ENCODE peak calls at places on chromosomes 16 and 17, in six cellular contexts. One of them, this sample, is unnamed.

GRCh38 chr16:28186752-28187151 is 25.0 kb downstream of the XPO6 start:
- DNase-seq in GM12892: no peak
- DNase-seq in tibial nerve: no peak
- DNase-seq in Peyer's patch: no peak
- DNase-seq in adrenal gland: no peak
- DNase-seq in H54: no peak
- DNase-seq in this sample: no peak

GRCh38 chr16:17367932-17368331 is 102.8 kb downstream of the XYLT1 start:
- DNase-seq in tibial nerve: no peak
- DNase-seq in Peyer's patch: no peak
- DNase-seq in adrenal gland: no peak
- DNase-seq in H54: no peak
- DNase-seq in GM12892: no peak
- DNase-seq in this sample: no peak

GRCh38 chr17:37513711-37514110 is 24.0 kb downstream of the DUSP14 start:
- DNase-seq in adrenal gland: no peak
- DNase-seq in tibial nerve: no peak
- DNase-seq in Peyer's patch: no peak
- DNase-seq in H54: no peak
- DNase-seq in GM12892: no peak
- DNase-seq in this sample: no peak

GRCh38 chr17:77100009-77100408 is 40.8 kb upstream of the SEC14L1 start:
- DNase-seq in tibial nerve: peak
- DNase-seq in H54: no peak
- DNase-seq in GM12892: no peak
- DNase-seq in Peyer's patch: no peak
- DNase-seq in adrenal gland: peak
- DNase-seq in this sample: peak

GRCh38 chr17:28648698-28649097 is 3.7 kb upstream of the BLTP2 start:
- DNase-seq in H54: no peak
- DNase-seq in GM12892: no peak
- DNase-seq in Peyer's patch: no peak
- DNase-seq in adrenal gland: peak
- DNase-seq in tibial nerve: no peak
- DNase-seq in this sample: no peak

GRCh38 chr17:82372591-82373452 is 1.3 kb downstream of the UTS2R start:
- DNase-seq in GM12892: no peak
- DNase-seq in H54: no peak
- DNase-seq in Peyer's patch: no peak
- DNase-seq in tibial nerve: no peak
- DNase-seq in adrenal gland: no peak
- DNase-seq in this sample: no peak

GRCh38 chr16:79658301-79659001 is 57.9 kb upstream of the MAF start:
- DNase-seq in adrenal gland: peak
- DNase-seq in tibial nerve: no peak
- DNase-seq in GM12892: no peak
- DNase-seq in H54: peak
- DNase-seq in Peyer's patch: no peak
- DNase-seq in this sample: no peak

GRCh38 chr16:20726661-20727060 is 15.0 kb downstream of the THUMPD1 start:
- DNase-seq in adrenal gland: no peak
- DNase-seq in tibial nerve: no peak
- DNase-seq in GM12892: no peak
- DNase-seq in H54: no peak
- DNase-seq in Peyer's patch: no peak
- DNase-seq in this sample: no peak

GRCh38 chr17:14209215-14209614 is 27.4 kb downstream of the CDRT15 start:
- DNase-seq in adrenal gland: no peak
- DNase-seq in GM12892: no peak
- DNase-seq in tibial nerve: no peak
- DNase-seq in H54: no peak
- DNase-seq in Peyer's patch: no peak
- DNase-seq in this sample: peak

GRCh38 chr16:50335198-50335958 is 33.4 kb downstream of the BRD7 start:
- DNase-seq in adrenal gland: no peak
- DNase-seq in Peyer's patch: no peak
- DNase-seq in H54: no peak
- DNase-seq in tibial nerve: no peak
- DNase-seq in GM12892: no peak
- DNase-seq in this sample: no peak

GRCh38 chr17:77425791-77426641 is 285.2 kb downstream of the SEC14L1 start:
- DNase-seq in Peyer's patch: no peak
- DNase-seq in GM12892: no peak
- DNase-seq in tibial nerve: peak
- DNase-seq in H54: peak
- DNase-seq in adrenal gland: peak
- DNase-seq in this sample: no peak

GRCh38 chr17:27651411-27652345 is 20.7 kb downstream of the LGALS9 start:
- DNase-seq in tibial nerve: peak
- DNase-seq in adrenal gland: peak
- DNase-seq in H54: no peak
- DNase-seq in GM12892: no peak
- DNase-seq in Peyer's patch: peak
- DNase-seq in this sample: peak

GRCh38 chr16:685967-686366 is 1.8 kb upstream of the JMJD8 start:
- DNase-seq in tibial nerve: no peak
- DNase-seq in adrenal gland: no peak
- DNase-seq in GM12892: no peak
- DNase-seq in Peyer's patch: peak
- DNase-seq in H54: peak
- DNase-seq in this sample: peak

GRCh38 chr16:17161034-17161433 is 309.7 kb downstream of the XYLT1 start:
- DNase-seq in tibial nerve: no peak
- DNase-seq in GM12892: no peak
- DNase-seq in Peyer's patch: no peak
- DNase-seq in adrenal gland: no peak
- DNase-seq in H54: no peak
- DNase-seq in this sample: no peak

GRCh38 chr16:86307518-86307903 is 202.8 kb upstream of the FOXF1 start:
- DNase-seq in H54: no peak
- DNase-seq in adrenal gland: no peak
- DNase-seq in tibial nerve: no peak
- DNase-seq in GM12892: no peak
- DNase-seq in Peyer's patch: no peak
- DNase-seq in this sample: no peak

GRCh38 chr17:67759355-67760171 is 41.8 kb downstream of the NOL11 start:
- DNase-seq in GM12892: no peak
- DNase-seq in Peyer's patch: no peak
- DNase-seq in adrenal gland: no peak
- DNase-seq in H54: peak
- DNase-seq in tibial nerve: no peak
- DNase-seq in this sample: peak

GRCh38 chr17:50863221-50863843 is 2.8 kb downstream of the TOB1 start:
- DNase-seq in tibial nerve: no peak
- DNase-seq in H54: no peak
- DNase-seq in Peyer's patch: no peak
- DNase-seq in GM12892: no peak
- DNase-seq in adrenal gland: peak
- DNase-seq in this sample: peak

GRCh38 chr17:54901230-54901847 is 687 bp downstream of the TOM1L1 start:
- DNase-seq in H54: peak
- DNase-seq in adrenal gland: no peak
- DNase-seq in tibial nerve: no peak
- DNase-seq in GM12892: no peak
- DNase-seq in Peyer's patch: no peak
- DNase-seq in this sample: no peak

GRCh38 chr17:20122236-20122879 is 113.2 kb downstream of the SPECC1 start:
- DNase-seq in adrenal gland: no peak
- DNase-seq in H54: no peak
- DNase-seq in Peyer's patch: no peak
- DNase-seq in tibial nerve: no peak
- DNase-seq in GM12892: no peak
- DNase-seq in this sample: no peak

GRCh38 chr17:38590988-38591758 is 14.6 kb downstream of the SRCIN1 start:
- DNase-seq in GM12892: no peak
- DNase-seq in H54: no peak
- DNase-seq in adrenal gland: no peak
- DNase-seq in Peyer's patch: no peak
- DNase-seq in tibial nerve: no peak
- DNase-seq in this sample: no peak

GRCh38 chr16:24255446-24256352 is at the start of gene CACNG3:
- DNase-seq in tibial nerve: no peak
- DNase-seq in adrenal gland: peak
- DNase-seq in H54: no peak
- DNase-seq in GM12892: peak
- DNase-seq in Peyer's patch: peak
- DNase-seq in this sample: no peak

GRCh38 chr17:61457226-61457983 is 5.2 kb downstream of the TBX4 start:
- DNase-seq in tibial nerve: no peak
- DNase-seq in Peyer's patch: peak
- DNase-seq in H54: no peak
- DNase-seq in adrenal gland: no peak
- DNase-seq in GM12892: no peak
- DNase-seq in this sample: no peak

GRCh38 chr16:53041196-53041977 is 11.3 kb downstream of the CHD9NB start:
- DNase-seq in tibial nerve: peak
- DNase-seq in GM12892: no peak
- DNase-seq in H54: no peak
- DNase-seq in adrenal gland: no peak
- DNase-seq in Peyer's patch: no peak
- DNase-seq in this sample: peak
- TF ChIP-seq POLR2A in tibial nerve: no peak
- TF ChIP-seq POLR2A in GM12892: no peak
- TF ChIP-seq POLR2A in H54: no peak
- TF ChIP-seq POLR2A in adrenal gland: no peak
- TF ChIP-seq POLR2A in Peyer's patch: no peak
- TF ChIP-seq POLR2A in this sample: no peak

DNA sequence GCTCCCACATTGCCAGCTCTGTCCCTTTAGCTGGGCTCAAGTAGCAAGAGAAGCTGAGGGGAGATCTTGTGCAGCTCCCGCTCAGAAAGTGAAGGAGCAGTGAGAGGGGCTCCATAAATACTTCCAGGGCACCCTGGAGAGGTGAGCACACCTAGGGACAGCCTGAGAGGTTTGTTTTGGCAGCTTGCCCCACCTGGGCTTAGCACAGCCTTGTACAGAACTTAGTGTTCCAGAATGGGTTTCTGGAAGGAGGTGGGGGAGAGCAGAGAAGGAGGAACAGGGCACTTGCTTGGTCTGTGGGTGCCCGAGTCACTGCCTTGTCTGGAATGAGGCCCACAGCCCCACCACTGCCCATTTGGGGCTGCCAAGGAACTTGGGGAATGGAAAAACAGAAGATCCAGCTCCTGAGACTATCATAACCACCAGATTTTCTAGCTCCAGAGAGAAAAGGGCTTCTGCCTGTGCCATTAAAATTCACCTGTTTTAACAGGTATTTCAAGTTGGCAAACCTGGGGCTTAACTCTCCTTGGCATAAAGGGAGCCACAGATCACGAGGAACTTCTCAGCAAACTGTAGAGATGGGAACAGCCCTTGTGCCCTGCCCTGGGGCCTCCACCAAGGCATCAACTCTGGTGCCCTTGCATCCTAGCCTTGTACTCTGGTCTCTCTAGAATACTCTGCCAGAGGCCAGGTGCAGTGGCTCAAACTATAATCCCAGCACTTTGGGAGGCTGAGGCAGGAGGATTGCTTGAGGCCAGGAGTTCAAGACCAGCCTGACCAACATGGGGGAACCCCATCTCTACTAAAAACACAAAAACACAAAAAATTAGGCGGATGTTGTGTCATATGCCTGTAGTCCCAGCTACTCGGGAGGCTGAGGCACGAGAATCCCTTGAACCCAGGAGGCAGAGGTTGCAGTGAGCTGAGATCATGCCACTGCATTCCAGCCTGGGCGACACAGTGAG is 1.9 kb downstream of the PRR15L start:
- DNase-seq in Peyer's patch: peak
- DNase-seq in H54: no peak
- DNase-seq in adrenal gland: no peak
- DNase-seq in GM12892: no peak
- DNase-seq in tibial nerve: no peak
- DNase-seq in this sample: no peak
- TF ChIP-seq POLR2A in Peyer's patch: peak
- TF ChIP-seq POLR2A in H54: no peak
- TF ChIP-seq POLR2A in adrenal gland: no peak
- TF ChIP-seq POLR2A in GM12892: no peak
- TF ChIP-seq POLR2A in tibial nerve: no peak
- TF ChIP-seq POLR2A in this sample: no peak

DNA sequence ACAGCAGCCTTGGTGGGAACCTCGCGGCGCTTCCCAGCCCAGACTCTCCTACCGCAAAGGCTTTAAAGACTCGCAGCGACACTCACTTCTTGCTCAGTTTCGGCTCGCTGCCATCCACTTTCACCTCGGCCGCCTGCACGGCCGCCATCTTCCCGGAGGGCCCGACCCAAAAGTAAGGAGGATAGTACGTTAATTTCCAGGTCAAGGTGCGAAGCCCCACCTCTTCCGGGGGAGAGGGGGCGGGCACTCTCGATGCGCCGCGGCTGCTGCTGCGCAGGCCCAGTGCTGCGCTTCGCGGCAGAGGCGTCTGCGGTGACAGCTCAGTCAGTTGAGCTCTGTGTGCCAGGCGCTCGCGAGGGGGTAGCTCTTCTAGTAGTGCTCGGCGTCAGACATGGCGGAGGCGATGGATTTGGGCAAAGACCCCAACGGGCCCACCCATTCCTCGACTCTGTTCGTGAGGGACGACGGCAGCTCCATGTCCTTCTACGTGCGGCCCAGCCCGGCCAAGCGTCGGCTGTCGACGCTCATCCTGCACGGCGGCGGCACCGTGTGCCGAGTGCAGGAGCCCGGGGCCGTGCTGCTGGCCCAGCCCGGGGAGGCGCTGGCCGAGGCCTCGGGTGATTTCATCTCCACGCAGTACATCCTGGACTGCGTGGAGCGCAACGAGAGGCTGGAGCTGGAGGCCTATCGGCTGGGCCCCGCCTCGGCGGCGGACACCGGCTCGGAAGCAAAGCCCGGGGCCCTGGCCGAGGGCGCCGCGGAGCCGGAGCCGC is at the start of the genes KARS1 and TERF2IP:
- DNase-seq in GM12892: peak
- DNase-seq in adrenal gland: peak
- DNase-seq in Peyer's patch: peak
- DNase-seq in H54: peak
- DNase-seq in tibial nerve: peak
- DNase-seq in this sample: peak
- TF ChIP-seq POLR2A in GM12892: peak
- TF ChIP-seq POLR2A in adrenal gland: peak
- TF ChIP-seq POLR2A in Peyer's patch: peak
- TF ChIP-seq POLR2A in H54: peak
- TF ChIP-seq POLR2A in tibial nerve: peak
- TF ChIP-seq POLR2A in this sample: peak

DNA sequence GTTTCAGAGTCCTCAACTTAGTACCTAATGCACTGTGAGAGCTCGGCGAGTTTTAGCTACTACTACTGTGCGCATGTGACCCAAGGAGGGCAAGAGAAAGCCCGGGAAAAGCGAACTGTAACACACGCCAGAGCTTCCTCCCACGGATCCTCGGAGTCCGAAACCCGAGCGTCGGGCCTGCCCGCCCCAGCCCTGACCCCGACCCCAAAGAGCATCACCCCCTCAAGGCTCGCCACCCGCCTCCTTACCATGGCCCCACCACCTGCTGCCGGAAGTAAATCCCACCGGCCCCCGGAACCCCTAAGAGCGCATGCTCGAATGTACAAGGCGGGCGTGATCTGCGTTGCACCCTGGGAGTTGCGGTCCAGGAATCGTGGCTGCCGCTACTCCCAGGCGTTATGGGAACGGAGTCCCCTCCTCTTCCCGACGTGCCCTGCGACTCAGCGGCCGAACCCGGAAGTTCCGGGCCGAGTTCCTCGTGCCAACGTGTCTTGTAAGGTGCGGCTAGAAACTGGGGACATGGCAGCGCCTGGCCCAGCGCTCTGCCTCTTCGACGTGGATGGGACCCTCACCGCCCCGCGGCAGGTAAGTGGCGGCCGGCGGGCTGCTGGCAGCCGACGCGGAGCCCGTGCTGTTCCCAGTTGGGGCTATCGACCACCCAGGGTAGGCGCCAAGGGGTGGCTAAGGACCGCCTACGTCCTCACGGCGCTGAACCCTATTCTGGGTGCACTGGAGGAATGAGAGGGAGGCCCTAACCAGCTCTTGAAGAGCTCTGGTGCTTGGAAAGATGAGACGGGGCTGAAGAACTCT is at the start of the genes PMM2 and TMEM186:
- DNase-seq in H54: peak
- DNase-seq in adrenal gland: peak
- DNase-seq in tibial nerve: peak
- DNase-seq in Peyer's patch: peak
- DNase-seq in GM12892: peak
- DNase-seq in this sample: peak
- TF ChIP-seq POLR2A in H54: peak
- TF ChIP-seq POLR2A in adrenal gland: no peak
- TF ChIP-seq POLR2A in tibial nerve: peak
- TF ChIP-seq POLR2A in Peyer's patch: peak
- TF ChIP-seq POLR2A in GM12892: peak
- TF ChIP-seq POLR2A in this sample: peak

This sample was measured in gastrocnemius medialis.